ENCODE peak calls at places on chromosomes 7 and 10, in ten cellular contexts. A is tibial nerve, V is body of pancreas, M is HepG2, H is Peyer's patch, I is transverse colon, T is adrenal gland, Z is A549, U is HCT116, L is prostate gland. K is an unnamed sample. For H3K4me1, the result is how much of the 10 kb centered on the place peaks cover.

GRCh38 chr10:44786451-44786850 is 124.7 kb upstream of the TMEM72 start:
- DNase-seq in A (no peak), V (peak), M (no peak), H (no peak), I (no peak), T (no peak), Z (no peak), U (no peak), L (no peak), K (no peak)

GRCh38 chr7:89054364-89054763 is 258.8 kb upstream of the TEX47 start:
- DNase-seq in A (no peak), V (no peak), M (no peak), H (no peak), I (no peak), T (no peak), Z (no peak), U (no peak), L (no peak), K (no peak)

GRCh38 chr10:5900247-5900646 is 10.2 kb downstream of the FBH1 start:
- DNase-seq in A (no peak), V (peak), M (no peak), H (no peak), I (no peak), T (peak), Z (no peak), U (no peak), L (no peak), K (no peak)

GRCh38 chr10:122878799-122879338 is 512 bp downstream of the FAM24B start:
- DNase-seq in A (no peak), V (peak), M (peak), H (no peak), I (peak), T (no peak), Z (peak), U (no peak), L (no peak), K (no peak)

GRCh38 chr10:27490807-27491206 is 13.3 kb upstream of the RAB18 start:
- DNase-seq in A (no peak), V (no peak), M (no peak), H (no peak), I (no peak), T (no peak), Z (no peak), U (no peak), L (no peak), K (no peak)

GRCh38 chr7:82803411-82803810 is 359.3 kb downstream of the PCLO start:
- DNase-seq in A (no peak), V (no peak), M (no peak), H (no peak), I (no peak), T (no peak), Z (no peak), U (no peak), L (no peak), K (no peak)

GRCh38 chr10:98269435-98269912 is 1.5 kb upstream of the LOXL4 start:
- DNase-seq in A (peak), V (peak), M (peak), H (no peak), I (peak), T (peak), Z (peak), U (peak), L (peak), K (peak)

GRCh38 chr7:36862685-36863375 is 138.5 kb upstream of the AOAH start:
- DNase-seq in A (no peak), V (no peak), M (no peak), H (no peak), I (no peak), T (no peak), Z (no peak), U (no peak), L (no peak), K (no peak)

GRCh38 chr10:3691482-3691881 is 93.5 kb downstream of the KLF6 start:
- DNase-seq in A (no peak), V (no peak), M (no peak), H (no peak), I (no peak), T (no peak), Z (no peak), U (no peak), L (no peak), K (no peak)

GRCh38 chr10:31836569-31837406 is 91.8 kb downstream of the ARHGAP12 start:
- DNase-seq in A (no peak), V (no peak), M (peak), H (no peak), I (no peak), T (peak), Z (peak), U (peak), L (no peak), K (no peak)

GRCh38 chr7:144436500-144436899 is 33.0 kb upstream of the NOBOX start:
- DNase-seq in A (no peak), V (no peak), M (peak), H (no peak), I (no peak), T (no peak), Z (no peak), U (no peak), L (no peak), K (no peak)

GRCh38 chr7:121440857-121441503 is 44.9 kb upstream of the FAM3C start:
- DNase-seq in A (no peak), V (peak), M (no peak), H (peak), I (peak), T (no peak), Z (no peak), U (no peak), L (no peak), K (no peak)

GRCh38 chr7:48154792-48155413 is 16.4 kb upstream of the ABCA13 start:
- DNase-seq in A (no peak), V (peak), M (peak), H (no peak), I (peak), T (peak), Z (peak), U (peak), L (no peak), K (no peak)

GRCh38 chr7:151381333-151382078 is 28.3 kb downstream of the WDR86 start:
- DNase-seq in A (no peak), V (no peak), M (no peak), H (no peak), I (peak), T (no peak), Z (no peak), U (no peak), L (no peak), K (no peak)
- H3K4me3 ChIP-seq in A (no peak), V (no peak), M (no peak), H (peak), I (peak), T (peak), Z (peak), U (no peak), L (peak), K (peak)

DNA sequence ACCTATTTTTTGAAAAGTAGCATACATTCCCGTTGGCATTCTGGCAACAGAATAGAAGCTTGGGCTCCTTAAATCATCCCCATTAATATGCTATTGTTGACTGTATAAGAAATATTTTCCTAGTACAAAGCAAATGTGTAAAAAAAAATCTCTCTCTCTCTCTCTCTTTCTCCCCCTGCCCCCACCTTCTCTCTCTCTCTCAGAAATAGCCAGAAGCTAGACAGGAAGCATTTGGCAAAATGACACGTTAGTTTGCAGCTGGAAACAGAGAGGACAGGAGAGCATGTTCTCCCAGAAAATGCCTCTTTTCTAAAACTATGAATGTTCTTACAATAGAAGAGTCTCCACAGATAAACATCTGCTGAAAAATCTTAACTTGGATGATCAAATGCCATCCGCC is 59.6 kb upstream of the AKR1E2 start:
- DNase-seq in A (no peak), V (no peak), M (no peak), H (no peak), I (no peak), T (no peak), Z (no peak), U (no peak), L (no peak), K (no peak)
- H3K4me1 ChIP-seq in A (under half), V (under half), M (under half), H (under half), I (under half), T (under half), Z (under half), U (half or more), L (under half), K (under half)

DNA sequence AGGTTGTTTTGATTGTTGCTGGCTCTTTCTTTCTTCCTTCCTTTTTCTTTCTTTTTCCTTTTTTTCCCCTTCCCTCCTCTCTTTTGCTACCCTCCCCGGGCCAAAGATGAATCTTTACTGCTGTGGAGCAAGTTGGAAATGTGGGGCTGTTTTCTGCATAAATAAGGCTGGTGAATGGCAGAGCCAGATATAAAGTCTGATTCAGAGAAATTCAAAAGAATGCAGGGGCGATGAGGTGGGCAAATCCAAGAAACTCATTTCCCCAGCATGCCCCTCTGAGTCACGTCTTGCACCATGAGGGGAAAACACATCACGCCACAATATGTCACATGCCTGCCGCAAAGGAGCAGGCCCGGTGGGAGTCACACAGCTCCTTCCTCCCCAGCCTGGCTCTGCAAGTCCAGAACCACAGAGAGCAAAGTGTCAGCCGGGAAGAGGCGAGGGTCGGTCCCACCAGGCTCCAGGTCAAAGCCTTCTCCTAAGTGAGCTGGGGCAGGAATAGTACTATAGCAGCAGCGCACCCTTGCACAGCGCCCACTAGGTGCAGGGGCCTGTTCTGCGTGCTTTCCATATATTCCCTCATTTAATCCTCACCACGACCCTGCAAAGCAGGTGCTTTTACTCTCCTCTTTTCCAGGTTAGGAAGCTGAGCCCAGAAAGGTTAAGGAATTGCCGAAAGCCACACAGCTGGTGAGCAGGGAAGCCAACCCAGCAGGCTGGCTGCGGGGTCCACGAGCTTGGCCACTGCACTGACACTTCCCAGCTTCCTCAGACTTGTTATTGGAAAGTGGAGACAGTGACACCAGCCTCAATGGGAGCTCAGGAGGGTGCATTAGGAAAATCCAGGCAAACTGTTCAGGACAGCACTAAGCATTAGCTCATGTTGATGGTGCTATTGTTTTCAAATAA is 94.1 kb upstream of the ZMIZ1 start:
- DNase-seq in A (peak), V (peak), M (peak), H (peak), I (peak), T (peak), Z (peak), U (peak), L (peak), K (peak)
- TF ChIP-seq POLR2A in A (no peak), V (peak), M (no peak), H (no peak), I (no peak), T (peak), Z (no peak), U (peak), L (peak), K (no peak)

GRCh38 chr10:30187010-30187409 is 127.6 kb upstream of the JCAD start:
- DNase-seq in A (no peak), V (no peak), M (no peak), H (no peak), I (no peak), T (no peak), Z (no peak), U (no peak), L (no peak), K (no peak)
- H3K4me3 ChIP-seq in A (no peak), V (no peak), M (peak), H (peak), I (no peak), T (no peak), Z (no peak), U (no peak), L (no peak), K (peak)

GRCh38 chr10:71727429-71728217 is 8.0 kb upstream of the C10orf105 start:
- DNase-seq in A (peak), V (peak), M (peak), H (peak), I (peak), T (peak), Z (no peak), U (no peak), L (peak), K (peak)

GRCh38 chr10:71729023-71729649 is 9.6 kb upstream of the C10orf105 start:
- DNase-seq in A (no peak), V (peak), M (peak), H (no peak), I (peak), T (no peak), Z (peak), U (no peak), L (peak), K (peak)

GRCh38 chr10:71726673-71727428 is 7.3 kb upstream of the C10orf105 start:
- DNase-seq in A (no peak), V (no peak), M (no peak), H (peak), I (peak), T (no peak), Z (no peak), U (no peak), L (no peak), K (no peak)

GRCh38 chr10:71725998-71726672 is 6.6 kb upstream of the C10orf105 start:
- DNase-seq in A (no peak), V (no peak), M (peak), H (peak), I (peak), T (no peak), Z (peak), U (no peak), L (no peak), K (no peak)

DNA sequence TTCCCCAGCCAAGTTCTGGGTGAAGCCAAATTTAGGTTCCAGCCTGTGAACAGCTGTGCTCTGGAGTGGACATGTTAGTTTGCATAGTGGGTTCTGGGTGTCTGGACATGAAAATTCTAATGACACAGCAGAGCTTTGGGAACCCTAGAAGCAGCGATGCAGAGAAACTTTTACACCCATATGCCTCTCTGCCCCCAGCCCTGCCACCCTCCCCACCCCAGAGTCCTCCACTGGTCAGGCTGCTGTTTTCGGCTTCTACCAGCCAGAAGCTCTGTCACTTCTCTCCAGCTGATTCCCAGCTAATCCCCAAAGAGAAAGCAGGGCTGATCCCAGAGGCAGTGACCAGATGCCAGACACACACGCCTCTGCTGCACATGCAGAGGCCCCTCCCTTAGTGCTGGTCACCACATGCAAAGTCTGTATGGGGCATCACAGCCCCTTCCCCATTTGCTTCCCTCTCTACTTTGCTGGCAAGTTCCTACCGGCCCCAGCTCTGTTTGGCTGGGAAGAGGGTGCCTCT is 8.7 kb upstream of the C10orf105 start:
- DNase-seq in A (no peak), V (no peak), M (no peak), H (no peak), I (peak), T (no peak), Z (peak), U (no peak), L (no peak), K (peak)
- H3K4me1 ChIP-seq in A (under half), V (under half), M (half or more), H (half or more), I (under half), T (under half), Z (under half), U (under half), L (under half), K (under half)

GRCh38 chr10:102743588-102744373 is at the start of gene WBP1L:
- DNase-seq in A (peak), V (peak), M (peak), H (peak), I (peak), T (peak), Z (peak), U (peak), L (peak), K (peak)
- TF ChIP-seq POLR2A in A (peak), V (peak), M (peak), H (peak), I (peak), T (peak), Z (peak), U (no peak), L (peak), K (peak)

DNA sequence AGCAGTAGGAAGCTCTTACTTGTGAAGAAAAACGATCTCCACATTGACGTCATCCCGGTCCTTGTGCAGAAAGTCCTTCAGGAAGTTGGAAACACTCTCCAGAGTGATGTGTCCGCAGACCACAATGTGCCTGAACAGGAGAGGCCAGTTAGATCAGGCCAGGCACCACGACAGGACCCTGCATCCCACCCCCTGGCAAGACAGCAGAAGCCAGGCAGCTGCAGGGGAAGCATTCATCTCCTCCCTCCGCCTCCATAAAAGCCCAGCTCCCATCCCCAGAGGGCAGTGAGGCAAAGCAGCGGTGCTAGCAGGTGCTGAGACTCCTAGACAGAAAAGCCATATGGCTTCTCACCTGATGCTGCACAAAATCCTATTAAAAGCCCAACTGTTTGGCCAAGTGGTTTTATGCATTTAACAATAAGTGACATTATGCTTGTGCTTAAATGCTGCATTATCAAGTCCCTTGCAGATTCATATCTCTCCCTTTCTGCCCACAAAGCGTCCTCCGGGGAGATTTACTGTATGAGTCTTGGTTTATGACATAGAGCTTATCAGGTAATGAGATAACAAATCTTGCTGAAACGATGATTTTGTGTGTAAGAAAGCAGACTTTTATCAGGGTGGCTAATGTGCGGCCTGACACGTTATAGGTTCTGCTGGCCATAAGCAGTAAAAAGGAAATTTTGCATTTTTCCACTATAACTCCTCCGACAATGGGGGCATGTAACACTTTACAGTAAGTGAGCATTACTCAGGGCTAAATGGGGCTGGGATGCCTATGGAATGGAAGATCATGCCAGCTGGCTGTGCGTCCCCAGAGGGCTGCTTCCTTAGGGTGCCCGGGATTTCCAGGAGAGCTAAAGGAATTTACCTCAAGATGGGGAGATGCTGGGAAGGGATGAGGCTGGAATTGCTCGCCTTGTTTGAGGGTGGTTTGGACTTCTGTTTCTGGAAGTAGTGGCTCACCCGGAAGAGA is 546.9 kb downstream of the KCNMA1 start:
- DNase-seq in A (no peak), V (no peak), M (no peak), H (no peak), I (no peak), T (no peak), Z (no peak), U (no peak), L (no peak), K (no peak)
- H3K4me3 ChIP-seq in A (no peak), V (no peak), M (no peak), H (no peak), I (no peak), T (no peak), Z (no peak), U (no peak), L (no peak), K (no peak)

K was measured in heart left ventricle.